ENCODE peak calls at places on chromosomes 12 and 14, in six cellular contexts. L is IMR-90, G is H1, V is A549, E is endodermal cell, O is substantia nigra. J is an unnamed sample.
A peak's percentile ranks its signal among the peaks of the same experiment; 100 is the strongest.

GRCh38 chr12:68915055-68915454 is 17.9 kb downstream of the CPM start:
- DNase-seq in L (peak; percentile 87), O (no peak), G (no peak), E (no peak), V (no peak), J (no peak)

GRCh38 chr12:105931762-105932587 is 206.8 kb downstream of the NUAK1 start:
- DNase-seq in G (no peak), O (no peak), L (no peak), V (no peak), E (peak; percentile 57), J (no peak)

GRCh38 chr14:95488376-95489162 is 27.9 kb downstream of the SYNE3 start:
- DNase-seq in L (peak; percentile 27), O (peak; percentile 20), V (no peak), E (no peak), G (no peak), J (no peak)

GRCh38 chr14:71321556-71322315 is 414.5 kb downstream of the PCNX1 start:
- DNase-seq in L (peak; percentile 63), O (no peak), V (peak; percentile 12), E (peak; percentile 64), G (no peak), J (no peak)

GRCh38 chr12:93913845-93914244 is 234.5 kb upstream of the PLXNC1 start:
- DNase-seq in L (peak; percentile 79), E (no peak), O (no peak), G (no peak), V (no peak), J (no peak)

GRCh38 chr12:24155042-24155441 is 205.6 kb upstream of the SOX5 start:
- DNase-seq in E (no peak), O (no peak), V (no peak), L (no peak), G (no peak), J (no peak)

GRCh38 chr12:20194171-20194570 is 174.2 kb upstream of the PDE3A start:
- DNase-seq in G (peak; percentile 41), V (peak; percentile 48), L (peak; percentile 17), O (no peak), E (peak; percentile 87), J (no peak)

GRCh38 chr12:131700271-131700670 is 10.6 kb upstream of the SFSWAP start:
- DNase-seq in V (no peak), G (no peak), L (no peak), O (no peak), E (no peak), J (no peak)

GRCh38 chr12:119843100-119843499 is 34.0 kb downstream of the CIT start:
- DNase-seq in O (no peak), E (no peak), V (no peak), G (no peak), L (peak; percentile 23), J (no peak)

GRCh38 chr12:3713483-3713882 is 39.4 kb downstream of the CRACR2A start:
- DNase-seq in G (no peak), V (no peak), E (peak; percentile 68), O (no peak), L (no peak), J (no peak)

GRCh38 chr12:70305794-70306193 is 60.3 kb upstream of the KCNMB4 start:
- DNase-seq in G (no peak), V (no peak), E (no peak), L (peak; percentile 65), O (no peak), J (no peak)

GRCh38 chr12:118059645-118060275 is 1.2 kb downstream of the WSB2 start:
- DNase-seq in L (peak; percentile 22), O (peak; percentile 23), G (no peak), E (peak; percentile 68), V (no peak), J (no peak)

GRCh38 chr12:46970636-46971035 is 108.8 kb upstream of the PCED1B start:
- DNase-seq in O (no peak), V (no peak), L (no peak), G (no peak), E (no peak), J (no peak)

GRCh38 chr12:122078141-122079037 is at the start of gene MLXIP:
- DNase-seq in G (peak; percentile 43), O (peak; percentile 82), L (peak; percentile 89), V (peak; percentile 94), E (peak; percentile 97), J (peak; percentile 93)

GRCh38 chr12:27385756-27386155 is 53.1 kb downstream of the BMAL2 start:
- DNase-seq in L (no peak), O (no peak), E (no peak), G (no peak), V (no peak), J (no peak)

GRCh38 chr12:123149088-123149827 is 1.6 kb downstream of the PITPNM2 start:
- DNase-seq in L (no peak), G (no peak), O (no peak), V (peak; percentile 16), E (peak; percentile 61), J (no peak)

GRCh38 chr12:63103489-63104131 is 47.4 kb downstream of the AVPR1A start:
- DNase-seq in G (no peak), O (no peak), L (peak; percentile 23), V (peak; percentile 25), E (no peak), J (no peak)

GRCh38 chr14:103008768-103009342 is 48.5 kb downstream of the CDC42BPB start:
- DNase-seq in L (peak; percentile 72), E (no peak), O (no peak), G (no peak), V (no peak), J (no peak)

GRCh38 chr14:51554953-51555352 is 96.8 kb upstream of the FRMD6 start:
- DNase-seq in E (no peak), L (peak; percentile 72), O (no peak), V (peak; percentile 45), G (no peak), J (no peak)

GRCh38 chr14:38882533-38882932 is 220.5 kb downstream of the SEC23A start:
- DNase-seq in O (no peak), E (no peak), G (no peak), L (peak; percentile 11), V (no peak), J (no peak)

GRCh38 chr14:26074892-26075291 is 522.9 kb downstream of the NOVA1 start:
- DNase-seq in G (no peak), O (no peak), L (no peak), E (no peak), V (no peak), J (no peak)

GRCh38 chr12:4069046-4070010 is 196.1 kb upstream of the PARP11 start:
- DNase-seq in L (no peak), O (no peak), V (no peak), E (no peak), G (no peak), J (no peak)

GRCh38 chr12:132484891-132485441 is 5.0 kb upstream of the FBRSL1 start:
- DNase-seq in E (no peak), G (no peak), V (no peak), L (no peak), O (no peak), J (no peak)

GRCh38 chr14:52694761-52695480 is 437 bp downstream of the ERO1A start:
- DNase-seq in G (no peak), L (peak; percentile 49), O (peak; percentile 48), V (peak; percentile 45), E (peak; percentile 72), J (peak; percentile 79)

DNA sequence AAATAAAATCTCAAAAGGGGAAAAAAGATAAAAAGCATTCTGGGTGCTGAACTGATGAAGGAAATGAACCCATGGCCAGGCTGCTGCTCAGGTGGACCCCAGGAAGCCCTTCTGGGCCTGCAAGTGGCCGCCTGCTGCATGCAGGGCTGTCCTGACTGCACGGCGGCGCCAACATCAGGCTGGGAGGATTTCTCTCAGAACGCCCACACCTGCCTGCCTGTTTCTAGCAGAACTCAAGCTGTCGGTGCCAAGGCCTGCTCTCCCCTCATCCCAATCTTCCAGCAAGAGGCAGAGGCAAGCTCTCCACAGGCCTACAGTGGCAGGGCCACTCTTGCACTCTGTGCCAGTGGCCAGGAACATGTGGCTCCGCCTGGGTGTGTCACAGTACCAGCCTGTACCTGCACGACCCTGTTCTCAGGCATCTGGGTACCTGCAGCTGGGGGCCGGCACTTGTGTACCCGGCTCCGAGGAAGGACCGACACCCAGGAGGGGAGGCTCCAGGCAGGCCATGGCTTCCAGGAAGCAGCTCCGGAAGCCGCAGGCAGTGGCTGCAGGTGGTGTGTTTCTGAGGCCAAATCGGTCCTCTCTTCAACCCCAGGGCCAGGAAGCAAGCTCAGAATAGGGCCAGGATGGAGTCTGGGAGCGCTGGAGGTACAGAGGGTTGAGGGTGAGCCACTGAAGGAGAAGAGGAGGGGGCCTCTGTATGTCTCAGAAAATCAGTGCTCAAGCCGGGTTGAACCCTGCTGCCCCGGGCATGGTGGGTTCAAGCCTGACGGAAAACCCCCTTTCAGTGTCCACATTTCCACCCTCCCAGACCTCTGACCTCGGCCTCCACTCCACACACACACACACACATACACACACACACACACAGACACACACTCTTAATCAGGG is 2.5 kb upstream of the INF2 start:
- DNase-seq in L (no peak), E (no peak), G (no peak), V (no peak), O (no peak), J (no peak)
- H3K27ac ChIP-seq in L (no peak overlapping the region), E (no peak overlapping the region), G (no peak overlapping the region), V (peak overlapping the region; percentile 98), O (peak overlapping the region; percentile 94), J (no peak overlapping the region)

GRCh38 chr12:92621833-92622232 is 81.0 kb upstream of the PLEKHG7 start:
- DNase-seq in V (no peak), L (no peak), O (no peak), E (no peak), G (no peak), J (no peak)

GRCh38 chr12:92621312-92621711 is 81.5 kb upstream of the PLEKHG7 start:
- DNase-seq in O (no peak), V (no peak), L (no peak), G (no peak), E (no peak), J (no peak)

GRCh38 chr12:92625639-92626310 is 77.0 kb upstream of the PLEKHG7 start:
- DNase-seq in G (no peak), O (no peak), E (no peak), L (no peak), V (no peak), J (no peak)

GRCh38 chr12:92623386-92623785 is 79.4 kb upstream of the PLEKHG7 start:
- DNase-seq in O (no peak), E (no peak), L (peak; percentile 26), G (no peak), V (no peak), J (no peak)

DNA sequence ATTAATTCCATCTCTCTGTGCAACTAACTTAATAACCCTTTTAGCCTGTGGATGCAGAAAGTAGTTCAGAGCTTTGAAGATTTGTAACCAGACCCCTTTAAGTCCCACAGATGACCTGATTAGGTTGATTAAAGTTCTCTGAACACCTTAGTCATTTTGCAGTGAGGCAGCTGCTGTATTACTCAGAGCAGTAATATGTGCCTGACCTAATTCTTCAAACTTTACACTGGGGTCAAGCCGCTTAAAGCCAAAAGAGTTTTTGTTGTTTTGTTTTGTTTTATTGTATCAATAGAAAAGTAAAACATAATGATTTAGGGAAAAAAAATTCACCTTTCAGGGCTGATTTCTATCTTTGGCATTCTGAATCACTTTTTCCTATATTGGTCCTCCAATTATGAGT is 78.6 kb upstream of the PLEKHG7 start:
- DNase-seq in O (no peak), G (no peak), L (peak; percentile 77), E (no peak), V (peak; percentile 43), J (no peak)
- H3K27ac ChIP-seq in O (no peak overlapping the region), G (no peak overlapping the region), L (no peak overlapping the region), E (no peak overlapping the region), V (peak overlapping the region; percentile 58), J (no peak overlapping the region)

GRCh38 chr12:57229041-57229633 is 374 bp upstream of the SHMT2 start:
- DNase-seq in G (no peak), L (no peak), O (no peak), E (no peak), V (no peak), J (no peak)
- H3K27ac ChIP-seq in G (no peak overlapping the region), L (peak overlapping the region; percentile 94), O (peak overlapping the region; percentile 32), E (no peak overlapping the region), V (peak overlapping the region; percentile 32), J (peak overlapping the region; percentile 51)

GRCh38 chr12:130115646-130116045 is 46.6 kb upstream of the FZD10 start:
- DNase-seq in E (no peak), G (no peak), V (no peak), L (no peak), O (no peak), J (no peak)
- H3K27ac ChIP-seq in E (no peak overlapping the region), G (no peak overlapping the region), V (no peak overlapping the region), L (no peak overlapping the region), O (no peak overlapping the region), J (no peak overlapping the region)

J was measured in pancreas.